ENCODE peak calls at places on chromosomes 2 and 18, in six cellular contexts. X is cardiac muscle cell; E is glutamatergic neuron; M is activated CD4-positive, CD25-positive, alpha-beta regulatory T cell; A is upper lobe of right lung; K is stimulated activated CD8-positive, alpha-beta memory T cell treated with anti-CD3 and anti-CD28 coated beads, Interleukin-15, amount 100 ng/mL, for 1 hour. D is an unnamed sample.

GRCh38 chr2:96528680-96529375 is 7.7 kb upstream of the ARID5A start:
- DNase-seq in E (no peak), K (no peak), X (no peak), M (no peak), A (peak), D (no peak)

GRCh38 chr2:147331790-147332419 is 512.9 kb upstream of the ACVR2A start:
- DNase-seq in E (no peak), M (no peak), X (peak), A (no peak), K (peak), D (peak)

GRCh38 chr2:138502253-138503086 is 900 bp downstream of the SPOPL start:
- DNase-seq in A (no peak), M (no peak), X (peak), E (no peak), K (no peak), D (no peak)

GRCh38 chr18:48367557-48367956 is 41.6 kb downstream of the ZBTB7C start:
- DNase-seq in A (no peak), E (no peak), X (no peak), M (no peak), K (no peak), D (no peak)

GRCh38 chr2:30679416-30680088 is 127.7 kb downstream of the CAPN13 start:
- DNase-seq in A (peak), E (no peak), M (no peak), X (no peak), K (no peak), D (peak)

GRCh38 chr2:234687718-234688475 is 191.0 kb upstream of the ARL4C start:
- DNase-seq in A (no peak), M (no peak), X (no peak), E (no peak), K (no peak), D (no peak)

GRCh38 chr2:40317047-40317446 is 134.8 kb downstream of the SLC8A1 start:
- DNase-seq in A (no peak), M (no peak), X (no peak), E (no peak), K (no peak), D (peak)

GRCh38 chr2:227821043-227821942 is 7.7 kb downstream of the CCL20 start:
- DNase-seq in M (no peak), A (no peak), X (no peak), E (no peak), K (no peak), D (no peak)

GRCh38 chr2:205879362-205879761 is 197.1 kb downstream of the NRP2 start:
- DNase-seq in X (no peak), K (no peak), E (no peak), M (no peak), A (no peak), D (no peak)

GRCh38 chr2:19762142-19762541 is 139.6 kb downstream of the TTC32 start:
- DNase-seq in X (no peak), M (no peak), E (no peak), K (no peak), A (no peak), D (no peak)

GRCh38 chr2:177078416-177078815 is 134.2 kb upstream of the HNRNPA3 start:
- DNase-seq in E (no peak), K (no peak), A (peak), M (no peak), X (no peak), D (peak)

GRCh38 chr2:12555012-12555645 is 161.6 kb upstream of the TRIB2 start:
- DNase-seq in X (no peak), M (no peak), E (no peak), A (no peak), K (no peak), D (peak)

GRCh38 chr2:102801098-102801718 is 39.4 kb downstream of the TMEM182 start:
- DNase-seq in X (no peak), K (no peak), M (no peak), E (no peak), A (no peak), D (no peak)

GRCh38 chr2:28528206-28528605 is 32.3 kb downstream of the PLB1 start:
- DNase-seq in K (no peak), X (peak), A (no peak), M (no peak), E (no peak), D (no peak)

GRCh38 chr18:22691988-22692710 is 241.0 kb upstream of the RBBP8 start:
- DNase-seq in A (no peak), E (no peak), M (no peak), X (no peak), K (no peak), D (peak)

GRCh38 chr18:48018806-48019295 is 88.4 kb upstream of the SMAD2 start:
- DNase-seq in X (no peak), M (no peak), E (no peak), A (no peak), K (no peak), D (no peak)

GRCh38 chr2:133885847-133886246 is 317.6 kb upstream of the NCKAP5 start:
- DNase-seq in A (peak), K (no peak), X (no peak), E (no peak), M (no peak), D (no peak)

GRCh38 chr18:48479531-48479930 is 59.3 kb upstream of the CTIF start:
- DNase-seq in E (no peak), K (no peak), M (no peak), X (no peak), A (no peak), D (no peak)

GRCh38 chr18:21682276-21683051 is 22.1 kb downstream of the ABHD3 start:
- DNase-seq in X (no peak), K (no peak), M (no peak), A (no peak), E (no peak), D (peak)

GRCh38 chr2:203061346-203061745 is 46.7 kb downstream of the NBEAL1 start:
- DNase-seq in X (no peak), K (no peak), A (no peak), E (no peak), M (no peak), D (peak)

GRCh38 chr2:226893206-226893605 is 57.4 kb downstream of the RHBDD1 start:
- DNase-seq in K (no peak), X (no peak), A (no peak), E (no peak), M (no peak), D (peak)

GRCh38 chr2:210421916-210422315 is 54.6 kb downstream of the LANCL1 start:
- DNase-seq in K (no peak), A (no peak), M (no peak), X (peak), E (no peak), D (no peak)

GRCh38 chr2:170690671-170691070 is 24.5 kb upstream of the SP5 start:
- DNase-seq in K (no peak), M (no peak), E (no peak), X (no peak), A (no peak), D (no peak)

GRCh38 chr2:85589982-85590791 is 5.4 kb upstream of the RNF181 start:
- DNase-seq in X (no peak), A (no peak), K (no peak), E (no peak), M (no peak), D (peak)

D was measured in AG08395.